ENCODE peak calls at places on chromosome 16, in six cellular contexts. C, V, Q, J, R and B are unnamed samples.

GRCh38 chr16:66324785-66325184 is 41.7 kb upstream of the CDH5 start:
- DNase-seq in V (no peak), J (no peak), C (peak; percentile 18), Q (no peak), R (no peak), B (no peak)

GRCh38 chr16:11413907-11414595 is 68.8 kb downstream of the RMI2 start:
- DNase-seq in R (no peak), Q (no peak), J (no peak), C (no peak), V (no peak), B (no peak)

GRCh38 chr16:77273815-77274214 is 74.6 kb downstream of the SYCE1L start:
- DNase-seq in C (no peak), J (no peak), R (no peak), V (no peak), Q (no peak), B (no peak)

GRCh38 chr16:78744796-78745464 is 645.5 kb downstream of the WWOX start:
- DNase-seq in C (no peak), R (no peak), V (no peak), Q (no peak), J (no peak), B (no peak)

GRCh38 chr16:68995011-68995504 is 110.4 kb upstream of the HAS3 start:
- DNase-seq in J (no peak), R (no peak), Q (no peak), V (no peak), C (peak; percentile 73), B (no peak)

GRCh38 chr16:53960954-53961616 is 257.1 kb downstream of the FTO start:
- DNase-seq in V (no peak), J (no peak), Q (no peak), R (no peak), C (no peak), B (no peak)

GRCh38 chr16:16933861-16934260 is 536.9 kb downstream of the XYLT1 start:
- DNase-seq in V (no peak), J (no peak), R (no peak), Q (no peak), C (no peak), B (no peak)

GRCh38 chr16:57624806-57625500 is 3.5 kb upstream of the ADGRG1 start:
- DNase-seq in C (no peak), Q (peak; percentile 58), V (no peak), J (no peak), R (no peak), B (no peak)

GRCh38 chr16:14958970-14959369 is 15.9 kb upstream of the PDXDC1 start:
- DNase-seq in V (no peak), C (no peak), Q (no peak), R (no peak), J (no peak), B (no peak)

GRCh38 chr16:4240624-4241023 is 1.3 kb downstream of the SRL start:
- DNase-seq in V (no peak), Q (no peak), J (no peak), R (no peak), C (no peak), B (no peak)

GRCh38 chr16:72763927-72764628 is 283.9 kb downstream of the ZFHX3 start:
- DNase-seq in Q (no peak), C (no peak), R (no peak), V (no peak), J (no peak), B (no peak)

GRCh38 chr16:66996324-66996982 is 8.1 kb downstream of the CES4A start:
- DNase-seq in Q (no peak), C (peak; percentile 91), R (peak; percentile 88), J (no peak), V (peak; percentile 90), B (no peak)

GRCh38 chr16:9139965-9140364 is 48.5 kb downstream of the HAPSTR1 start:
- DNase-seq in R (no peak), Q (peak; percentile 39), J (peak; percentile 32), C (peak; percentile 47), V (no peak), B (no peak)

GRCh38 chr16:69194488-69194887 is 7.5 kb downstream of the SNTB2 start:
- DNase-seq in C (no peak), J (no peak), Q (no peak), R (no peak), V (no peak), B (no peak)

GRCh38 chr16:54928016-54928356 is 2.7 kb upstream of the IRX5 start:
- DNase-seq in C (no peak), V (no peak), Q (no peak), R (no peak), J (no peak), B (peak; percentile 53)

GRCh38 chr16:12744860-12745259 is 58.8 kb downstream of the CPPED1 start:
- DNase-seq in R (no peak), J (no peak), V (no peak), Q (no peak), C (no peak), B (no peak)

GRCh38 chr16:8713635-8714097 is 39.2 kb downstream of the ABAT start:
- DNase-seq in R (no peak), J (no peak), V (no peak), Q (no peak), C (no peak), B (no peak)

GRCh38 chr16:2278272-2278608 is 10.3 kb upstream of the RNPS1 start:
- DNase-seq in Q (no peak), J (no peak), V (no peak), C (no peak), R (no peak), B (no peak)
- TF ChIP-seq CTCF in Q (no peak), J (no peak), V (no peak), C (no peak), R (no peak), B (no peak)

GRCh38 chr16:82938108-82938507 is 311.3 kb downstream of the CDH13 start:
- DNase-seq in Q (no peak), J (no peak), C (no peak), V (no peak), R (no peak), B (no peak)
- TF ChIP-seq CTCF in Q (no peak), J (no peak), C (no peak), V (no peak), R (no peak), B (no peak)

GRCh38 chr16:30010817-30011504 is at the start of gene DOC2A:
- DNase-seq in Q (peak; percentile 74), V (no peak), R (no peak), J (peak; percentile 73), C (no peak), B (peak; percentile 65)
- TF ChIP-seq CTCF in Q (no peak), V (no peak), R (no peak), J (no peak), C (no peak), B (no peak)

DNA sequence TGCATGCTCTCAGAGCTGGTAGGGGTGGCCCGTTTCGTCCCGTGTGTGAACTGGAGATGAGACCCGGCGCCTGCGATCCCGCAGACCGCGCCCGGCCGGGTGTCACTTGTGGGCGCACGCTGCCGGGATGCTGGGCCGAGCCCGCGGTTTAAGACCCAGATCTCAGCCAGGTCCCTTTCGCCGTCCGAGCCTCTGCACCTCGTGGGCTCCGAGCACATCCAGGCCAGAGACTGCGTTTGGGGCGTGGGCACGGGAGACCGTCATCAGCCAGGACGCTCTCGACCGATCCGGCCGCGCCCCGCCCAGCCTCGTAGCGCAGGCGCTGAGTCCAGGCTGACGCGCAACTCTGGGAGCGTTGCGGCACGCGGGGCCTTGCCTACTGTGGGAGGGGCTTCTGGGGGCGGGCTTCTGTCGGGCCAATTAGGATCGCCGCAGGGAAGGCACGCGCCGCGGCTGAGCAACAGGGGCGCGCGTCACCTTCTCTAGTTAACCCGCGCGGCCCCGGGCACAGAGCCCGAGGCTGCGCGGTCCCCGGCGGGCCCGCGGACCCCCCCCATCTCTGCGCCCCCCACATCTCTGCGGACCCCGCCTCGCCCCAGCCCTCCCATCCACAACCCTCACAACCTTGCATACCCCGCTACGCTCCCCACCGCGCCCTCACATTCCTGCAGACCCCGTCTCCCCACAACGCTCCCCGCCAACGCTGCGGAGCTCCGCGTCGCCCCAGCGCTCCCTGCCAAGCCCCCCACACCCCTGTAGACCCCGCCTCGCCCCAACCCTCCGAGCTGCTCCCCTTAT is 687 bp upstream of the CEMP1 start:
- DNase-seq in C (peak; percentile 97), R (peak; percentile 100), V (peak; percentile 99), Q (peak; percentile 100), J (peak; percentile 99), B (peak; percentile 95)
- TF ChIP-seq CTCF in C (no peak), R (no peak), V (no peak), Q (no peak), J (no peak), B (no peak)

GRCh38 chr16:51146256-51146924 is 4.7 kb downstream of the SALL1 start:
- DNase-seq in V (no peak), Q (no peak), C (peak; percentile 56), J (no peak), R (no peak), B (no peak)
- TF ChIP-seq CTCF in V (no peak), Q (no peak), C (peak; percentile 49), J (no peak), R (no peak), B (no peak)

DNA sequence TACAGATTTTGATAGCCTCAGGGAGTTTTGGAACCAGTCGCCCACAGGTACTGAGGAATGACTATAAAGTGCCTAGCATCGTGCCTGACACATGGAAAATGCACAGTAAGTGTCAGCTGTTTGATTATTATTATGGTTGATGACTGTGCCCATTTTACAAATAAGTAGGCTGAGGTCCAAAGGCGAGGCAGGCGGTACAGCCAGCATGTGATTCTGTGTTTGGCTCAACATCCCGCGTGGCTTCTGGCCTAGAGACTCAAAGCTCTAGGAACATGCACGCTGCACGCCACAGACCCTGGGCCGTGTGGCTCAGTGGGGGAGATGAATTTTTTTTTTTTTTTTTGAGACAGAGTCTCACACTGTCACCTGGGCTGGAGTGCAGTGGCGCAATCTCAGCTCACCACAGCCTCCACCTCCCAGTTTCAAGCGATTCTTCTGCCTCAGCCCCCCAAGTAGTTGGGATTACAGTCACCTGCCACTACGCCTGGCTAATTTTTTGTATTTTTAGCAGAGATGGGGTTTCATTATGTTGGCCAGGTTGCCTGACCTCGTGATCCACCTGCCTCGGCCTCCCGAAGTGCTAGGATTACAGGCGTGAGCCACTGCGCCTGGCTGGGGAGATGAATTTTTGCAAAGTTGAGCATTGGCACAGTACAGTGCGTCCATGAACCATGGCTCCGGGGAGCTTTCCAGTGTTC is 57.7 kb downstream of the NKD1 start:
- DNase-seq in C (no peak), R (no peak), V (peak; percentile 83), Q (no peak), J (no peak), B (no peak)
- TF ChIP-seq CTCF in C (no peak), R (no peak), V (no peak), Q (no peak), J (no peak), B (no peak)